ENCODE peak calls at places on chromosome 3, in ten cellular contexts. V, P, L, A, J, K, S, B, D and W are unnamed samples.

GRCh38 chr3:50324351-50325144 is 2.0 kb upstream of the HYAL2 start:
- DNase-seq in V (peak; percentile 57), P (peak; percentile 82), L (peak; percentile 90), A (no peak), J (peak; percentile 49), K (peak; percentile 75), S (peak; percentile 75), B (peak; percentile 78), D (peak; percentile 74), W (peak; percentile 58)

GRCh38 chr3:46690798-46691197 is 2.7 kb downstream of the ALS2CL start:
- DNase-seq in V (no peak), P (no peak), L (no peak), A (no peak), J (no peak), K (peak; percentile 13), S (no peak), B (no peak), D (peak; percentile 68), W (no peak)

GRCh38 chr3:13650210-13651056 is 101.5 kb downstream of the FBLN2 start:
- DNase-seq in V (peak; percentile 61), P (peak; percentile 93), L (peak; percentile 93), A (peak; percentile 8), J (peak; percentile 63), K (peak; percentile 76), S (peak; percentile 74), B (peak; percentile 91), D (peak; percentile 72), W (peak; percentile 78)

GRCh38 chr3:42961633-42962032 is 17.5 kb upstream of the GASK1A start:
- DNase-seq in V (no peak), P (no peak), L (peak; percentile 52), A (peak; percentile 14), J (peak; percentile 41), K (peak; percentile 78), S (no peak), B (peak; percentile 63), D (no peak), W (no peak)

GRCh38 chr3:187919535-187919934 is 174.3 kb upstream of the BCL6 start:
- DNase-seq in V (no peak), P (no peak), L (no peak), A (no peak), J (no peak), K (no peak), S (no peak), B (no peak), D (no peak), W (no peak)

GRCh38 chr3:173221010-173221409 is 80.0 kb upstream of the SPATA16 start:
- DNase-seq in V (no peak), P (no peak), L (no peak), A (no peak), J (peak; percentile 11), K (peak; percentile 43), S (peak; percentile 8), B (no peak), D (no peak), W (no peak)

GRCh38 chr3:48776854-48777253 is 59.8 kb upstream of the IP6K2 start:
- DNase-seq in V (no peak), P (no peak), L (no peak), A (no peak), J (no peak), K (no peak), S (no peak), B (no peak), D (no peak), W (no peak)

GRCh38 chr3:196757876-196758739 is 18.5 kb downstream of the PAK2 start:
- DNase-seq in V (peak; percentile 4), P (no peak), L (no peak), A (no peak), J (no peak), K (peak; percentile 69), S (no peak), B (no peak), D (no peak), W (no peak)

GRCh38 chr3:39869890-39870289 is 60.5 kb downstream of the MYRIP start:
- DNase-seq in V (no peak), P (no peak), L (no peak), A (no peak), J (no peak), K (no peak), S (no peak), B (no peak), D (no peak), W (no peak)

GRCh38 chr3:161266731-161267150 is 45.6 kb downstream of the NMD3 start:
- DNase-seq in V (no peak), P (no peak), L (no peak), A (peak; percentile 53), J (no peak), K (peak; percentile 76), S (no peak), B (no peak), D (no peak), W (no peak)